ENCODE peak calls at places on chromosomes 12 and 14, in ten cellular contexts. One of them, this sample, is unnamed. For H3K27me3 and H3K4me1, the result is how much of the 10 kb centered on the place peaks cover.

GRCh38 chr12:131056626-131057025 is 102.9 kb downstream of the ADGRD1 start:
- DNase-seq in ascending aorta: no peak
- DNase-seq in mesenchymal stem cell: no peak
- DNase-seq in aorta: no peak
- DNase-seq in CD4-positive, alpha-beta memory T cell: no peak
- DNase-seq in cardiac muscle cell: no peak
- DNase-seq in hepatocyte: no peak
- DNase-seq in GM23248: no peak
- DNase-seq in heart left ventricle: no peak
- DNase-seq in endodermal cell: peak
- DNase-seq in this sample: no peak

GRCh38 chr14:73731111-73731510 is 16.9 kb upstream of the PNMA1 start:
- DNase-seq in ascending aorta: no peak
- DNase-seq in endodermal cell: no peak
- DNase-seq in hepatocyte: no peak
- DNase-seq in aorta: no peak
- DNase-seq in cardiac muscle cell: no peak
- DNase-seq in GM23248: no peak
- DNase-seq in mesenchymal stem cell: no peak
- DNase-seq in CD4-positive, alpha-beta memory T cell: no peak
- DNase-seq in heart left ventricle: no peak
- DNase-seq in this sample: no peak

GRCh38 chr12:22925593-22925992 is 300.6 kb downstream of the ETNK1 start:
- DNase-seq in endodermal cell: peak
- DNase-seq in heart left ventricle: no peak
- DNase-seq in CD4-positive, alpha-beta memory T cell: no peak
- DNase-seq in ascending aorta: no peak
- DNase-seq in hepatocyte: no peak
- DNase-seq in aorta: no peak
- DNase-seq in GM23248: no peak
- DNase-seq in mesenchymal stem cell: no peak
- DNase-seq in cardiac muscle cell: no peak
- DNase-seq in this sample: peak

GRCh38 chr12:113222730-113223531 is 1.7 kb downstream of the TPCN1 start:
- DNase-seq in cardiac muscle cell: peak
- DNase-seq in CD4-positive, alpha-beta memory T cell: peak
- DNase-seq in heart left ventricle: peak
- DNase-seq in aorta: peak
- DNase-seq in ascending aorta: peak
- DNase-seq in hepatocyte: peak
- DNase-seq in mesenchymal stem cell: peak
- DNase-seq in GM23248: peak
- DNase-seq in endodermal cell: peak
- DNase-seq in this sample: peak

GRCh38 chr14:101400815-101401214 is 160.5 kb upstream of the DIO3 start:
- DNase-seq in hepatocyte: peak
- DNase-seq in cardiac muscle cell: peak
- DNase-seq in heart left ventricle: no peak
- DNase-seq in mesenchymal stem cell: no peak
- DNase-seq in GM23248: peak
- DNase-seq in ascending aorta: no peak
- DNase-seq in aorta: no peak
- DNase-seq in CD4-positive, alpha-beta memory T cell: no peak
- DNase-seq in endodermal cell: no peak
- DNase-seq in this sample: no peak

GRCh38 chr14:104458845-104459244 is 120.7 kb upstream of the C14orf180 start:
- DNase-seq in GM23248: no peak
- DNase-seq in cardiac muscle cell: no peak
- DNase-seq in aorta: no peak
- DNase-seq in ascending aorta: peak
- DNase-seq in hepatocyte: no peak
- DNase-seq in mesenchymal stem cell: no peak
- DNase-seq in heart left ventricle: no peak
- DNase-seq in CD4-positive, alpha-beta memory T cell: no peak
- DNase-seq in endodermal cell: peak
- DNase-seq in this sample: no peak

GRCh38 chr14:29282169-29282568 is 515.6 kb downstream of the FOXG1 start:
- DNase-seq in GM23248: peak
- DNase-seq in mesenchymal stem cell: no peak
- DNase-seq in aorta: no peak
- DNase-seq in hepatocyte: no peak
- DNase-seq in CD4-positive, alpha-beta memory T cell: no peak
- DNase-seq in ascending aorta: no peak
- DNase-seq in endodermal cell: no peak
- DNase-seq in cardiac muscle cell: no peak
- DNase-seq in heart left ventricle: no peak
- DNase-seq in this sample: no peak

GRCh38 chr14:90514015-90514398 is 117.2 kb downstream of the CALM1 start:
- DNase-seq in CD4-positive, alpha-beta memory T cell: no peak
- DNase-seq in mesenchymal stem cell: no peak
- DNase-seq in endodermal cell: no peak
- DNase-seq in cardiac muscle cell: no peak
- DNase-seq in hepatocyte: peak
- DNase-seq in ascending aorta: no peak
- DNase-seq in GM23248: no peak
- DNase-seq in aorta: no peak
- DNase-seq in heart left ventricle: no peak
- DNase-seq in this sample: no peak

GRCh38 chr14:20878695-20879094 is 12.5 kb upstream of the RNASE3 start:
- DNase-seq in ascending aorta: no peak
- DNase-seq in aorta: no peak
- DNase-seq in mesenchymal stem cell: no peak
- DNase-seq in heart left ventricle: no peak
- DNase-seq in endodermal cell: no peak
- DNase-seq in cardiac muscle cell: no peak
- DNase-seq in CD4-positive, alpha-beta memory T cell: no peak
- DNase-seq in hepatocyte: no peak
- DNase-seq in GM23248: no peak
- DNase-seq in this sample: no peak

DNA sequence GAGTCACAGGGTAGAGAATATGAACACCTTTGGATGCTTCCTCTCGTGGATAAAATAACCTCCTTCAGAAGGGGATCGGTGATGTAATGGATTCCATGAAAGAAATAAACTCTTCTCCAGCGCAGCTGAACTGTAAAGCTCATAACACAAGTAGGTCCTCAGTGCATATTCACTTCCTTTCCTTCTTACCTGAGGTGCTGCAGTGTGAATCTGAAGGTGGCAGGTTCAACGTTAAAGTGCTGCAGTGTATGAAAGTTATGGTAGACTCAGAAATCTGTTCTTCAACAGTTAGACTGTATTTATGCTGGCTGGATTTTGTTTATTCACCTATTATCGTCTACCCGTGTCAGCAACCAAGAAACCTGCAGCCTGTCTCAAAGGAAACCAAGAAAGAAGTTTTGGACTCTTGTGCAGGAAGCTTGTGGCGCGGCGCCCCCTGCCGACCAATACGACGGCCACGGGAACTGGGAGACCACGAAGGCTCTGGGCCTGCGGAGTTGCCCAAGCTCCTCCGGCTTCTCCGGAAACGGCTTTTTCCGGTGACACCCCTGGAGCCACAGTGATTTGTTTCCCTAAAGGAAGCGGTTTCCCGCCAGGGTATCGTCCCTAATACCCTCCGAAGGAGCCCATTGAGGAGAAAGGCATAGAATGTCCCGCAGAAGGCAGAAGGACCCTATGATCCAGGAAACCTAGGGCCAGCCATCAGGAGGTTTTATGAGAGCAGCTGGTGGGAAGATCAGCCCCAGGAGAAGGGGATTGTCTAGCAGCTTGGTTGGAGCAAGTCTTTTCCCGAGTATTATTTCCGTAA is 17.6 kb upstream of the RNASE3 start:
- DNase-seq in endodermal cell: peak
- DNase-seq in cardiac muscle cell: peak
- DNase-seq in hepatocyte: peak
- DNase-seq in ascending aorta: peak
- DNase-seq in CD4-positive, alpha-beta memory T cell: peak
- DNase-seq in aorta: peak
- DNase-seq in mesenchymal stem cell: peak
- DNase-seq in heart left ventricle: peak
- DNase-seq in GM23248: peak
- DNase-seq in this sample: peak
- H3K27ac ChIP-seq in endodermal cell: no peak
- H3K27ac ChIP-seq in cardiac muscle cell: no peak
- H3K27ac ChIP-seq in hepatocyte: no peak
- H3K27ac ChIP-seq in ascending aorta: no peak
- H3K27ac ChIP-seq in CD4-positive, alpha-beta memory T cell: no peak
- H3K27ac ChIP-seq in aorta: no peak
- H3K27ac ChIP-seq in mesenchymal stem cell: no peak
- H3K27ac ChIP-seq in heart left ventricle: no peak
- H3K27ac ChIP-seq in GM23248: no peak
- H3K27ac ChIP-seq in this sample: no peak

GRCh38 chr12:5047729-5048128 is 4.0 kb downstream of the KCNA5 start:
- DNase-seq in hepatocyte: no peak
- DNase-seq in CD4-positive, alpha-beta memory T cell: no peak
- DNase-seq in ascending aorta: no peak
- DNase-seq in GM23248: no peak
- DNase-seq in endodermal cell: no peak
- DNase-seq in aorta: no peak
- DNase-seq in cardiac muscle cell: no peak
- DNase-seq in heart left ventricle: no peak
- DNase-seq in mesenchymal stem cell: no peak
- DNase-seq in this sample: no peak

GRCh38 chr12:5047094-5047493 is 3.4 kb downstream of the KCNA5 start:
- DNase-seq in CD4-positive, alpha-beta memory T cell: no peak
- DNase-seq in hepatocyte: no peak
- DNase-seq in ascending aorta: peak
- DNase-seq in mesenchymal stem cell: no peak
- DNase-seq in heart left ventricle: no peak
- DNase-seq in GM23248: peak
- DNase-seq in cardiac muscle cell: no peak
- DNase-seq in aorta: peak
- DNase-seq in endodermal cell: peak
- DNase-seq in this sample: no peak

GRCh38 chr12:5043589-5044419 is at the start of gene KCNA5:
- DNase-seq in heart left ventricle: peak
- DNase-seq in CD4-positive, alpha-beta memory T cell: no peak
- DNase-seq in aorta: peak
- DNase-seq in hepatocyte: peak
- DNase-seq in cardiac muscle cell: peak
- DNase-seq in GM23248: no peak
- DNase-seq in endodermal cell: peak
- DNase-seq in ascending aorta: peak
- DNase-seq in mesenchymal stem cell: no peak
- DNase-seq in this sample: no peak

GRCh38 chr12:5040368-5040767 is 3.3 kb upstream of the KCNA5 start:
- DNase-seq in ascending aorta: no peak
- DNase-seq in mesenchymal stem cell: no peak
- DNase-seq in aorta: no peak
- DNase-seq in GM23248: no peak
- DNase-seq in endodermal cell: no peak
- DNase-seq in hepatocyte: no peak
- DNase-seq in CD4-positive, alpha-beta memory T cell: no peak
- DNase-seq in cardiac muscle cell: no peak
- DNase-seq in heart left ventricle: no peak
- DNase-seq in this sample: no peak

GRCh38 chr12:5044420-5045295 is 979 bp downstream of the KCNA5 start:
- DNase-seq in cardiac muscle cell: no peak
- DNase-seq in mesenchymal stem cell: no peak
- DNase-seq in hepatocyte: no peak
- DNase-seq in GM23248: no peak
- DNase-seq in CD4-positive, alpha-beta memory T cell: no peak
- DNase-seq in endodermal cell: no peak
- DNase-seq in aorta: peak
- DNase-seq in ascending aorta: no peak
- DNase-seq in heart left ventricle: peak
- DNase-seq in this sample: no peak
- H3K27me3 ChIP-seq in cardiac muscle cell: under half
- H3K27me3 ChIP-seq in mesenchymal stem cell: half or more
- H3K27me3 ChIP-seq in hepatocyte: half or more
- H3K27me3 ChIP-seq in GM23248: half or more
- H3K27me3 ChIP-seq in CD4-positive, alpha-beta memory T cell: under half
- H3K27me3 ChIP-seq in endodermal cell: half or more
- H3K27me3 ChIP-seq in aorta: under half
- H3K27me3 ChIP-seq in ascending aorta: under half
- H3K27me3 ChIP-seq in heart left ventricle: under half
- H3K27me3 ChIP-seq in this sample: under half

GRCh38 chr12:79421236-79421740 is 269.5 kb downstream of the PAWR start:
- DNase-seq in heart left ventricle: no peak
- DNase-seq in GM23248: no peak
- DNase-seq in hepatocyte: no peak
- DNase-seq in endodermal cell: no peak
- DNase-seq in aorta: no peak
- DNase-seq in cardiac muscle cell: no peak
- DNase-seq in ascending aorta: no peak
- DNase-seq in mesenchymal stem cell: no peak
- DNase-seq in CD4-positive, alpha-beta memory T cell: no peak
- DNase-seq in this sample: peak

GRCh38 chr12:79423560-79423959 is 267.2 kb downstream of the PAWR start:
- DNase-seq in mesenchymal stem cell: no peak
- DNase-seq in hepatocyte: no peak
- DNase-seq in CD4-positive, alpha-beta memory T cell: no peak
- DNase-seq in cardiac muscle cell: no peak
- DNase-seq in endodermal cell: no peak
- DNase-seq in ascending aorta: no peak
- DNase-seq in aorta: no peak
- DNase-seq in GM23248: peak
- DNase-seq in heart left ventricle: no peak
- DNase-seq in this sample: no peak

GRCh38 chr12:79424109-79424721 is 266.5 kb downstream of the PAWR start:
- DNase-seq in aorta: no peak
- DNase-seq in endodermal cell: no peak
- DNase-seq in ascending aorta: no peak
- DNase-seq in cardiac muscle cell: peak
- DNase-seq in mesenchymal stem cell: peak
- DNase-seq in CD4-positive, alpha-beta memory T cell: no peak
- DNase-seq in heart left ventricle: no peak
- DNase-seq in GM23248: peak
- DNase-seq in hepatocyte: peak
- DNase-seq in this sample: no peak

GRCh38 chr12:79420146-79420618 is 270.6 kb downstream of the PAWR start:
- DNase-seq in mesenchymal stem cell: peak
- DNase-seq in aorta: no peak
- DNase-seq in CD4-positive, alpha-beta memory T cell: no peak
- DNase-seq in ascending aorta: no peak
- DNase-seq in endodermal cell: peak
- DNase-seq in hepatocyte: peak
- DNase-seq in GM23248: peak
- DNase-seq in cardiac muscle cell: peak
- DNase-seq in heart left ventricle: no peak
- DNase-seq in this sample: peak

GRCh38 chr12:79422060-79422812 is 268.5 kb downstream of the PAWR start:
- DNase-seq in CD4-positive, alpha-beta memory T cell: no peak
- DNase-seq in endodermal cell: no peak
- DNase-seq in ascending aorta: no peak
- DNase-seq in hepatocyte: no peak
- DNase-seq in GM23248: peak
- DNase-seq in heart left ventricle: no peak
- DNase-seq in aorta: no peak
- DNase-seq in cardiac muscle cell: no peak
- DNase-seq in mesenchymal stem cell: no peak
- DNase-seq in this sample: no peak
- H3K4me1 ChIP-seq in CD4-positive, alpha-beta memory T cell: under half
- H3K4me1 ChIP-seq in endodermal cell: under half
- H3K4me1 ChIP-seq in ascending aorta: under half
- H3K4me1 ChIP-seq in hepatocyte: under half
- H3K4me1 ChIP-seq in GM23248: half or more
- H3K4me1 ChIP-seq in heart left ventricle: under half
- H3K4me1 ChIP-seq in aorta: under half
- H3K4me1 ChIP-seq in cardiac muscle cell: under half
- H3K4me1 ChIP-seq in mesenchymal stem cell: under half
- H3K4me1 ChIP-seq in this sample: under half

DNA sequence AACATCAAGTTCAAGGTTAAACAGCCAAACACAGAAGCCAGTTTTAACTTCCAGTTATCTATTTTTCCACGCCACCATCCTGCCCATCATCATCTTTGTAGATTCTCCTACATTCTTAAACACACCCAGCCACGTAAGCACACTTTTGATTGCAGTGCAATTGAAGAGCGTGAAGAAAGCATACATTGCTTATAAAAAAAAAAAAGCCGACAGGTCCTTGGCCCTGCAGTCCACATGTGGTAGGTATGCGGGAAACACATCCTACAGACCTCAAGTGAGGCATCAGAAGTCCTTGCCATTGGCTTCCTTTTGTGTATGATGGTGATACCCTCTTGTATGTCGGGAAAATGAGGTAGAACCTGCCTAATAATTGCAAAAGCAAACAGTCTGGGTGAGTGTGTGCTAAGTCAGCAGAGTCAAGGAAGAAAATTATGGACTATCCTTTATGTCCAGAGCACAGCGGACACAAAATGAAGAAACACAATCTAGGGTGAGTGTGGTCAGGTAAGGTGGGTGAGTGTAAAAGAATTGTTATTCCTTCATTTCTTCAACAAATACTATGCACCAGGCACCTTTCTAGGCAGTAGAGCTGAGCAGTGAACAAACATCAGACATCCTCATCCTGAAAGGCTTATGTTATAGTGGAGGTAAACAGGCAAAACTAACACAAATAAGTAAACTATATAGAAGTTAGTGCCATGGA is 51.5 kb downstream of the EID3 start:
- DNase-seq in hepatocyte: no peak
- DNase-seq in endodermal cell: peak
- DNase-seq in mesenchymal stem cell: no peak
- DNase-seq in GM23248: no peak
- DNase-seq in ascending aorta: peak
- DNase-seq in aorta: no peak
- DNase-seq in cardiac muscle cell: no peak
- DNase-seq in CD4-positive, alpha-beta memory T cell: no peak
- DNase-seq in heart left ventricle: no peak
- DNase-seq in this sample: no peak
- H3K27ac ChIP-seq in hepatocyte: no peak
- H3K27ac ChIP-seq in endodermal cell: no peak
- H3K27ac ChIP-seq in mesenchymal stem cell: no peak
- H3K27ac ChIP-seq in GM23248: no peak
- H3K27ac ChIP-seq in ascending aorta: no peak
- H3K27ac ChIP-seq in aorta: no peak
- H3K27ac ChIP-seq in cardiac muscle cell: no peak
- H3K27ac ChIP-seq in CD4-positive, alpha-beta memory T cell: no peak
- H3K27ac ChIP-seq in heart left ventricle: no peak
- H3K27ac ChIP-seq in this sample: no peak

This sample was measured in small intestine.